ENCODE peak calls at places on chromosomes 13 and 19, in ten cellular contexts. D is ovary, A is gastrocnemius medialis, T is cardiac muscle cell, H is Peyer's patch, C is mucosa of descending colon, S is breast epithelium, B is body of pancreas, Y is PC-9, J is tibial artery. U is an unnamed sample.

GRCh38 chr13:114064516-114065140 is 67.8 kb downstream of the RASA3 start:
- DNase-seq in D (peak; percentile 68), A (peak; percentile 50), T (no peak), H (no peak), C (peak; percentile 55), S (no peak), B (no peak), Y (peak; percentile 44), J (no peak), U (no peak)

GRCh38 chr19:56705939-56706338 is 34.4 kb upstream of the ZNF835 start:
- DNase-seq in D (no peak), A (no peak), T (no peak), H (no peak), C (no peak), S (no peak), B (no peak), Y (no peak), J (no peak), U (no peak)

GRCh38 chr19:41553804-41554203 is 22.2 kb upstream of the CEACAM21 start:
- DNase-seq in D (no peak), A (no peak), T (no peak), H (no peak), C (no peak), S (no peak), B (no peak), Y (no peak), J (no peak), U (no peak)

GRCh38 chr19:7418575-7418974 is 69.8 kb downstream of the ARHGEF18 start:
- DNase-seq in D (no peak), A (no peak), T (no peak), H (no peak), C (no peak), S (no peak), B (no peak), Y (no peak), J (no peak), U (no peak)

GRCh38 chr13:98299243-98299953 is 122.3 kb upstream of the RNF113B start:
- DNase-seq in D (no peak), A (no peak), T (no peak), H (no peak), C (no peak), S (no peak), B (no peak), Y (no peak), J (no peak), U (no peak)

GRCh38 chr19:11570039-11570462 is 7.4 kb downstream of the ACP5 start:
- DNase-seq in D (no peak), A (no peak), T (no peak), H (no peak), C (no peak), S (no peak), B (no peak), Y (no peak), J (no peak), U (no peak)

GRCh38 chr19:41411682-41412265 is 14.2 kb downstream of the BCKDHA start:
- DNase-seq in D (no peak), A (peak; percentile 89), T (no peak), H (no peak), C (no peak), S (peak; percentile 69), B (no peak), Y (no peak), J (no peak), U (no peak)

GRCh38 chr19:43639507-43640423 is at the start of gene CADM4:
- DNase-seq in D (peak; percentile 65), A (no peak), T (peak; percentile 71), H (peak; percentile 56), C (peak; percentile 65), S (peak; percentile 27), B (peak; percentile 43), Y (peak; percentile 56), J (no peak), U (no peak)

GRCh38 chr19:49014123-49014869 is 2.6 kb downstream of the LHB start:
- DNase-seq in D (no peak), A (no peak), T (no peak), H (no peak), C (no peak), S (no peak), B (no peak), Y (no peak), J (no peak), U (no peak)

GRCh38 chr19:49014870-49015255 is 2.0 kb downstream of the LHB start:
- DNase-seq in D (no peak), A (no peak), T (no peak), H (no peak), C (no peak), S (no peak), B (no peak), Y (no peak), J (no peak), U (no peak)

GRCh38 chr19:49017666-49018351 is 918 bp upstream of the LHB start:
- DNase-seq in D (peak; percentile 54), A (peak; percentile 35), T (peak; percentile 71), H (peak; percentile 84), C (peak; percentile 70), S (no peak), B (peak; percentile 38), Y (peak; percentile 55), J (no peak), U (no peak)

GRCh38 chr19:49017041-49017665 is at the start of gene LHB:
- DNase-seq in D (no peak), A (no peak), T (no peak), H (no peak), C (no peak), S (no peak), B (no peak), Y (peak; percentile 10), J (no peak), U (no peak)

DNA sequence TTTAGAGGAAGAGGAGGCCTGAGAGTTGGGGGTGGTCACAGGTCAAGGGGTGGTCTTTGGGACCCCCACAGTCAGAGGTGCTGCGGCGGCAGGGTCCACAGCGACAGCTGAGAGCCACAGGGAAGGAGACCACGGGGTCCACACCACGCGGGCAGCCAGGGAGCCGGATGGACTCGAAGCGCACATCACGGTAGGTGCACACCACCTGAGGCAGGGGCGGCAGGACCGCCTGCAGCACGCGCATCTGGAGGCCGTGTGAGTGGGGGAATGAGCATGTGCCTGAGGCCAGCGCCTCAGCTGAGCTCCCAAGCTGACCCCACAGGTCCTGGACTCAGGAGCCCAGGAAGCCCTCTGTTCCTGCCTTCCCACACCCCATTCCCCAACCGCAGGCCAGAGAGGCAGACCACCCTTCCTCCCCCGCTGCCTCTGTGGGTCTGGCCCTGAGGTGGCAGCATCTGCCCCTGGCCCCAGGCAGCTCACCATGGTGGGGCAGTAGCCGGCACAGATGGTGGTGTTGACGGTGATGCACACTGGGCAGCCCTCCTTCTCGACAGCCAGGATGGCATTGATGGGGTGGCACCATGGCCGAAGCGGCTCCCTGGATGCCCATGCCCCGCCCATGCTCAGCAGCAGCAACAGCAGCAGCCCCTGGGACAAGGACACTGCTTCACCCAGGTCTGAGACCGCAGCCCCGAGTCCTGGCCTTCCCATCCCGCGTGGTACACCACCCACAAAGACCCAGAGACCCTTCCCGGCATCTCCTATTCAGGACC is 638 bp downstream of the LHB start:
- DNase-seq in D (no peak), A (no peak), T (no peak), H (no peak), C (no peak), S (no peak), B (no peak), Y (no peak), J (no peak), U (no peak)
- TF ChIP-seq CTCF in D (no peak), A (no peak), T (no peak), H (no peak), C (no peak), S (no peak), B (no peak), Y (no peak), J (no peak), U (no peak)

GRCh38 chr19:50696065-50696425 is 23.6 kb downstream of the SHANK1 start:
- DNase-seq in D (no peak), A (no peak), T (no peak), H (no peak), C (no peak), S (no peak), B (no peak), Y (no peak), J (no peak), U (no peak)
- H3K4me3 ChIP-seq in D (no peak overlapping the region), A (no peak overlapping the region), T (no peak overlapping the region), H (no peak overlapping the region), C (no peak overlapping the region), S (no peak overlapping the region), B (no peak overlapping the region), Y (no peak overlapping the region), J (no peak overlapping the region), U (no peak overlapping the region)

GRCh38 chr19:27774337-27774736 is 1438.6 kb downstream of the UQCRFS1 start:
- DNase-seq in D (no peak), A (no peak), T (no peak), H (no peak), C (no peak), S (no peak), B (no peak), Y (no peak), J (no peak), U (no peak)
- H3K36me3 ChIP-seq in D (no peaks in the 10 kb centered on the region), A (no peaks in the 10 kb centered on the region), T (no peaks in the 10 kb centered on the region), H (no peaks in the 10 kb centered on the region), C (no peaks in the 10 kb centered on the region), S (no peaks in the 10 kb centered on the region), B (no peaks in the 10 kb centered on the region), Y (peaks cover 18% of the 10 kb centered on the region), J (no peaks in the 10 kb centered on the region), U (no peaks in the 10 kb centered on the region)

GRCh38 chr19:45917421-45918091 is 3.0 kb upstream of the NANOS2 start:
- DNase-seq in D (no peak), A (no peak), T (no peak), H (no peak), C (no peak), S (no peak), B (no peak), Y (no peak), J (no peak), U (no peak)

GRCh38 chr19:45911291-45911690 is 3.3 kb downstream of the NANOS2 start:
- DNase-seq in D (no peak), A (no peak), T (peak; percentile 18), H (no peak), C (no peak), S (no peak), B (no peak), Y (no peak), J (no peak), U (no peak)

GRCh38 chr19:45918721-45919120 is 4.1 kb upstream of the NANOS2 start:
- DNase-seq in D (no peak), A (no peak), T (no peak), H (no peak), C (no peak), S (no peak), B (no peak), Y (no peak), J (no peak), U (no peak)

GRCh38 chr19:45908956-45909355 is 5.6 kb downstream of the NANOS2 start:
- DNase-seq in D (no peak), A (no peak), T (no peak), H (no peak), C (no peak), S (no peak), B (no peak), Y (no peak), J (no peak), U (no peak)

DNA sequence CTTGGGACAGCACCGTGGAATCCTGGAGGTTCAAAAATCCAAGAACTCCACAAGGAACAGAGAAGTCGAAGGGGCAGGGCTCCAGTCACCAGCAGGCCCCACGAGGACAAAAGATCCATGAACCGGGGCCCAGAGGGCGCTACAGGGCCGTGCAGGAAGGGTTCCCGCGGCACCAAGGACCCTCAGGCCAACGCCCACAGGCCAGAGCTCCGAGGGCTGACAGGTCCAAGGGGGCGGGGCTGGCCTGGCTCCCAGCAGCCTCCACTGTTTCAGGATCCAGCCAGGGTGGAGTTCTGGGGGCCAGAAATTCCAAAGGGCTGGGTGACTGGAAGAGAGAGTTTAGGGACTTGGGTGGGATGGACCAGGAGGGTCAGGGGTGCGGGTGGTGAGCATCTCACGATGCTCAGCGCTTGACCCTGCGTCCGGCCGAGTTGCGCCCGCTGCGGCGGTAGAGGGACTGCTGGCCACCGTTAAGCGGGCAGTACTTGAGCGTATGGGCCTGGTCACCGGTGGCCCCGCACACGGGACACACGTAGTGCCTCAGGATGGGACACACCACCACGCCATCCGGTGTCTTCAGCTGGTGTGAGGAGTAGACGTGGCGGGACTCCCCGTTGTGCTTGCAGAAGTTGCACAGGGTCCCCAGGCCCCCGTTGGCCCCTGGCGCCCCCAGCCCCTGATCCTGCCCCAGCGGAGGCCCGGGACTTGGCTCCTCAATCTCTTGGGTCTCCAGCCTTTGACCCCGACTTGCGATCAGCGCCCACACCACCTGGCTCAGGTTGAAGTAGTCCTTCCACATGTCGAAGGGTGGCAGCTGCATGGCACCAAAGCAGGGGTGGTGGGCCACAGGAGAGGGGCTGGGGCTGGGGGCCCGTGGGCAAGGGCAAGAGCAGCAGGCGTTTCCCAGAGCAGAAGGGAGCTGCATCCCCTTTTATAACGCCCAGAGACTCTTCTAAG is at the start of gene NANOS2:
- DNase-seq in D (no peak), A (no peak), T (peak; percentile 69), H (no peak), C (no peak), S (no peak), B (no peak), Y (no peak), J (no peak), U (no peak)
- TF ChIP-seq CTCF in D (no peak), A (no peak), T (no peak), H (no peak), C (no peak), S (no peak), B (no peak), Y (peak; percentile 40), J (no peak), U (no peak)